ENCODE peak calls at places on chromosomes 7 and 10, in nine cellular contexts. V is globus pallidus; Y is cardiac fibroblast; D is CD8-positive, alpha-beta memory T cell; F is AG09319; L is A172; J is glutamatergic neuron; P is Kasumi-1; K is A549. I is an unnamed sample.

GRCh38 chr10:130929422-130930325 is 381.8 kb downstream of the TCERG1L start:
- DNase-seq in V (no peak), Y (no peak), D (no peak), F (no peak), L (no peak), J (no peak), P (no peak), K (no peak), I (no peak)

GRCh38 chr10:248307-248706 is 113.1 kb downstream of the ZMYND11 start:
- DNase-seq in V (no peak), Y (no peak), D (peak; percentile 60), F (no peak), L (no peak), J (no peak), P (no peak), K (no peak), I (no peak)

GRCh38 chr10:124693801-124694416 is 50.3 kb downstream of the FAM53B start:
- DNase-seq in V (peak; percentile 85), Y (no peak), D (peak; percentile 57), F (no peak), L (no peak), J (no peak), P (no peak), K (no peak), I (peak; percentile 80)

GRCh38 chr7:141071260-141071854 is 2.5 kb upstream of the TMEM178B start:
- DNase-seq in V (peak; percentile 76), Y (peak; percentile 22), D (no peak), F (no peak), L (no peak), J (peak; percentile 84), P (no peak), K (peak; percentile 23), I (peak; percentile 69)

GRCh38 chr10:46520381-46520780 is 36.1 kb downstream of the GPRIN2 start:
- DNase-seq in V (no peak), Y (no peak), D (peak; percentile 47), F (no peak), L (no peak), J (peak; percentile 29), P (no peak), K (no peak), I (peak; percentile 54)

GRCh38 chr10:92103376-92104084 is 180.0 kb downstream of the BTAF1 start:
- DNase-seq in V (no peak), Y (no peak), D (no peak), F (no peak), L (no peak), J (no peak), P (no peak), K (no peak), I (no peak)

GRCh38 chr7:36806897-36807296 is 82.6 kb upstream of the AOAH start:
- DNase-seq in V (no peak), Y (no peak), D (no peak), F (no peak), L (no peak), J (no peak), P (no peak), K (no peak), I (no peak)

GRCh38 chr10:33735463-33735862 is 401.0 kb upstream of the NRP1 start:
- DNase-seq in V (no peak), Y (peak; percentile 41), D (no peak), F (peak; percentile 1), L (no peak), J (no peak), P (no peak), K (no peak), I (no peak)

GRCh38 chr10:43048301-43049051 is 28.4 kb upstream of the RET start:
- DNase-seq in V (no peak), Y (peak; percentile 36), D (no peak), F (no peak), L (no peak), J (peak; percentile 5), P (no peak), K (no peak), I (no peak)

GRCh38 chr10:8985651-8986050 is 931.2 kb downstream of the GATA3 start:
- DNase-seq in V (no peak), Y (no peak), D (no peak), F (no peak), L (no peak), J (no peak), P (no peak), K (no peak), I (no peak)

GRCh38 chr7:150570712-150571465 is 3.7 kb downstream of the GIMAP4 start:
- DNase-seq in V (no peak), Y (no peak), D (no peak), F (no peak), L (no peak), J (no peak), P (no peak), K (no peak), I (no peak)

I was measured in G401.